ENCODE peak calls at places on chromosomes 7 and 10, in eight cellular contexts. One of them, this sample, is unnamed.

GRCh38 chr7:151695856-151696555 is 176.3 kb upstream of the RHEB start:
- DNase-seq in K562: no peak
- DNase-seq in HCT116: no peak
- DNase-seq in SK-N-MC: no peak
- DNase-seq in SK-N-SH: no peak
- DNase-seq in Panc1: no peak
- DNase-seq in endothelial cell of umbilical vein: no peak
- DNase-seq in sigmoid colon: no peak
- DNase-seq in this sample: peak; percentile 65

GRCh38 chr10:13787015-13787421 is 200.3 kb downstream of the PRPF18 start:
- DNase-seq in endothelial cell of umbilical vein: peak; percentile 94
- DNase-seq in SK-N-MC: no peak
- DNase-seq in HCT116: no peak
- DNase-seq in sigmoid colon: no peak
- DNase-seq in Panc1: no peak
- DNase-seq in K562: no peak
- DNase-seq in SK-N-SH: no peak
- DNase-seq in this sample: no peak

GRCh38 chr7:82760831-82761230 is 317.3 kb upstream of the CACNA2D1 start:
- DNase-seq in sigmoid colon: no peak
- DNase-seq in SK-N-SH: no peak
- DNase-seq in HCT116: no peak
- DNase-seq in Panc1: no peak
- DNase-seq in K562: no peak
- DNase-seq in SK-N-MC: no peak
- DNase-seq in endothelial cell of umbilical vein: no peak
- DNase-seq in this sample: no peak

GRCh38 chr7:74403521-74404387 is 50.0 kb upstream of the GTF2IRD1 start:
- DNase-seq in Panc1: no peak
- DNase-seq in SK-N-SH: no peak
- DNase-seq in HCT116: no peak
- DNase-seq in K562: no peak
- DNase-seq in SK-N-MC: no peak
- DNase-seq in endothelial cell of umbilical vein: no peak
- DNase-seq in sigmoid colon: peak; percentile 57
- DNase-seq in this sample: no peak

GRCh38 chr7:64876792-64877713 is 26.0 kb upstream of the ZNF273 start:
- DNase-seq in Panc1: no peak
- DNase-seq in SK-N-SH: peak; percentile 100
- DNase-seq in endothelial cell of umbilical vein: no peak
- DNase-seq in SK-N-MC: no peak
- DNase-seq in sigmoid colon: peak; percentile 83
- DNase-seq in K562: no peak
- DNase-seq in HCT116: no peak
- DNase-seq in this sample: peak; percentile 68

GRCh38 chr10:17238445-17239275 is 10.6 kb downstream of the VIM start:
- DNase-seq in Panc1: no peak
- DNase-seq in sigmoid colon: no peak
- DNase-seq in K562: peak; percentile 23
- DNase-seq in SK-N-SH: no peak
- DNase-seq in endothelial cell of umbilical vein: peak; percentile 81
- DNase-seq in SK-N-MC: no peak
- DNase-seq in HCT116: no peak
- DNase-seq in this sample: no peak

GRCh38 chr7:30914611-30915601 is 3.3 kb downstream of the AQP1 start:
- DNase-seq in endothelial cell of umbilical vein: no peak
- DNase-seq in K562: peak; percentile 94
- DNase-seq in HCT116: peak; percentile 21
- DNase-seq in sigmoid colon: no peak
- DNase-seq in SK-N-SH: peak; percentile 87
- DNase-seq in Panc1: peak; percentile 10
- DNase-seq in SK-N-MC: no peak
- DNase-seq in this sample: no peak

GRCh38 chr7:73941836-73942551 is 81.0 kb downstream of the TMEM270 start:
- DNase-seq in SK-N-SH: no peak
- DNase-seq in HCT116: no peak
- DNase-seq in endothelial cell of umbilical vein: peak; percentile 85
- DNase-seq in K562: no peak
- DNase-seq in SK-N-MC: no peak
- DNase-seq in sigmoid colon: no peak
- DNase-seq in Panc1: peak; percentile 64
- DNase-seq in this sample: no peak

GRCh38 chr10:120963053-120963533 is 111.9 kb downstream of the WDR11 start:
- DNase-seq in SK-N-MC: no peak
- DNase-seq in HCT116: no peak
- DNase-seq in K562: no peak
- DNase-seq in endothelial cell of umbilical vein: no peak
- DNase-seq in SK-N-SH: peak; percentile 38
- DNase-seq in Panc1: no peak
- DNase-seq in sigmoid colon: no peak
- DNase-seq in this sample: no peak

DNA sequence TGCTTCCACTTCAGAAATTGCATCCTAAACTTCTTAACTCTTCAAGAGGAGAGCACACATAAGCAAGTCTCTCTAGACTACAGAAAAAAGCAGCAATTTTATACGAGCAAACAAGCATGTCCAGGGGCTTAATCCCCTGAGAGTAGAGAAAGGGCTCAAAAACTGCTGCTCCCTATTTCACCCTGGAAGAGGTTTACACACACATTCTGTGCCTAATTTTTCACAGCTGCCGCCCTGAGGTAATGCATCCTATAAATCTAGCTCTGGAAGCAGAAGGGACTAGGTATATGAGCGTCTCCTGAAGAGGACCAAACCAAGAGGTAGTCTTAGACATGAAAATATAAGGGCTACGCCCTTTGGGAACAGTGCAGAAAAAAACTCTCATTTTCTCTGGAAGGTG is 73.1 kb downstream of the CRPPA start:
- DNase-seq in HCT116: no peak
- DNase-seq in sigmoid colon: no peak
- DNase-seq in SK-N-SH: no peak
- DNase-seq in K562: no peak
- DNase-seq in SK-N-MC: no peak
- DNase-seq in endothelial cell of umbilical vein: no peak
- DNase-seq in Panc1: no peak
- DNase-seq in this sample: no peak
- H3K4me3 ChIP-seq in HCT116: no peak overlapping the region
- H3K4me3 ChIP-seq in sigmoid colon: no peak overlapping the region
- H3K4me3 ChIP-seq in SK-N-SH: no peak overlapping the region
- H3K4me3 ChIP-seq in K562: no peak overlapping the region
- H3K4me3 ChIP-seq in SK-N-MC: no peak overlapping the region
- H3K4me3 ChIP-seq in endothelial cell of umbilical vein: no peak overlapping the region
- H3K4me3 ChIP-seq in Panc1: no peak overlapping the region
- H3K4me3 ChIP-seq in this sample: no peak overlapping the region

GRCh38 chr7:104791065-104791464 is 222.9 kb upstream of the KMT2E start:
- DNase-seq in Panc1: no peak
- DNase-seq in endothelial cell of umbilical vein: peak; percentile 91
- DNase-seq in SK-N-MC: no peak
- DNase-seq in K562: no peak
- DNase-seq in HCT116: no peak
- DNase-seq in sigmoid colon: no peak
- DNase-seq in SK-N-SH: no peak
- DNase-seq in this sample: no peak
- TF ChIP-seq POLR2AphosphoS5 in Panc1: no peak
- TF ChIP-seq POLR2AphosphoS5 in endothelial cell of umbilical vein: no peak
- TF ChIP-seq POLR2AphosphoS5 in SK-N-MC: no peak
- TF ChIP-seq POLR2AphosphoS5 in K562: no peak
- TF ChIP-seq POLR2AphosphoS5 in HCT116: no peak
- TF ChIP-seq POLR2AphosphoS5 in sigmoid colon: no peak
- TF ChIP-seq POLR2AphosphoS5 in SK-N-SH: no peak
- TF ChIP-seq POLR2AphosphoS5 in this sample: no peak

DNA sequence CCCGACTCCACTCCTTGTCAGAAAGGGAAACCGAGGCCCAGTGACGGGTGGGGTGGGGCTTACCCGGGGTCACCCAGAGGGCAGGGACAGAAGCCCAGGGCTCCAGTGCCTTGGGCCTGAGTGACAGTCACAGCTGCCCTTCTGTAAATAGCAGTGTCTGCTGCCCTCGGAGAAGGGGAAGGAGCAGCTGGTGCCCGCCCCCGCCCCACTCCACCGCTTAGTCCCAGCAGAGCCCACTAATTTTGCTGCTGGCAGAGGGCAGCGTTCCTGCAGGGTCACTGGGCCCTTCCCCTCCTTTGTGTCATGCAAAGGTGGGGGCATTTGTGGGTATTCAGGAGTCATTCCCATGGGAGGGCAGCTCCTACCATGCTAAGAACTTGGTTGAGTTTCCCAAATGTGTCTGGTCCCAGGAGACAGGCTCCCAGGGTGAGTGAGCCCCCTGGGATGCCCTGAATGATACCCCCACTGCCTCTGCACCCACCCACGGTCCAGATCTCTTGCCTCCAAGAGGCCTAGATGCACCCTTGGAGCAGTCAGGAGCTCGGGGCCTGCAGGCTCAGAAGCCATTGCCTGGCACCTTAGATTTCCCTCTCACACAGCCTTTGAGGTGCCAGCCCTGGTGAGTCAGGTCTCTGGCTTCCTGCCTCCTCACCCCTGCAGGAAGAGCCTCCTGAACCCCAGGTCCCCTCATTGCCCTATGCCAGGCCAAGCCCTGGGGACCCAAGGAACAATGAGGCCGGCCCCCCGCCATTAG is 17.2 kb downstream of the SH2B2 start:
- DNase-seq in sigmoid colon: no peak
- DNase-seq in endothelial cell of umbilical vein: no peak
- DNase-seq in SK-N-SH: no peak
- DNase-seq in K562: no peak
- DNase-seq in Panc1: no peak
- DNase-seq in HCT116: no peak
- DNase-seq in SK-N-MC: no peak
- DNase-seq in this sample: no peak
- H3K27ac ChIP-seq in sigmoid colon: no peak overlapping the region
- H3K27ac ChIP-seq in endothelial cell of umbilical vein: no peak overlapping the region
- H3K27ac ChIP-seq in SK-N-SH: no peak overlapping the region
- H3K27ac ChIP-seq in K562: no peak overlapping the region
- H3K27ac ChIP-seq in Panc1: no peak overlapping the region
- H3K27ac ChIP-seq in HCT116: no peak overlapping the region
- H3K27ac ChIP-seq in SK-N-MC: no peak overlapping the region
- H3K27ac ChIP-seq in this sample: no peak overlapping the region

GRCh38 chr7:2617710-2617975 is 14.1 kb upstream of the TTYH3 start:
- DNase-seq in endothelial cell of umbilical vein: no peak
- DNase-seq in Panc1: no peak
- DNase-seq in HCT116: no peak
- DNase-seq in SK-N-SH: no peak
- DNase-seq in SK-N-MC: no peak
- DNase-seq in sigmoid colon: no peak
- DNase-seq in K562: no peak
- DNase-seq in this sample: no peak

GRCh38 chr7:2621061-2621828 is 10.5 kb upstream of the TTYH3 start:
- DNase-seq in SK-N-MC: no peak
- DNase-seq in endothelial cell of umbilical vein: peak; percentile 49
- DNase-seq in K562: peak; percentile 26
- DNase-seq in Panc1: no peak
- DNase-seq in SK-N-SH: no peak
- DNase-seq in HCT116: no peak
- DNase-seq in sigmoid colon: peak; percentile 85
- DNase-seq in this sample: no peak

GRCh38 chr7:2616387-2616966 is 15.3 kb upstream of the TTYH3 start:
- DNase-seq in endothelial cell of umbilical vein: no peak
- DNase-seq in HCT116: no peak
- DNase-seq in K562: no peak
- DNase-seq in SK-N-SH: no peak
- DNase-seq in Panc1: no peak
- DNase-seq in SK-N-MC: no peak
- DNase-seq in sigmoid colon: no peak
- DNase-seq in this sample: no peak

GRCh38 chr7:2616973-2617709 is 14.6 kb upstream of the TTYH3 start:
- DNase-seq in endothelial cell of umbilical vein: no peak
- DNase-seq in sigmoid colon: no peak
- DNase-seq in HCT116: no peak
- DNase-seq in K562: no peak
- DNase-seq in Panc1: no peak
- DNase-seq in SK-N-SH: no peak
- DNase-seq in SK-N-MC: no peak
- DNase-seq in this sample: peak; percentile 68

GRCh38 chr7:2619120-2619519 is 12.7 kb upstream of the TTYH3 start:
- DNase-seq in HCT116: no peak
- DNase-seq in K562: no peak
- DNase-seq in Panc1: no peak
- DNase-seq in SK-N-MC: no peak
- DNase-seq in sigmoid colon: no peak
- DNase-seq in SK-N-SH: no peak
- DNase-seq in endothelial cell of umbilical vein: no peak
- DNase-seq in this sample: no peak
- H3K4me3 ChIP-seq in HCT116: no peak overlapping the region
- H3K4me3 ChIP-seq in K562: no peak overlapping the region
- H3K4me3 ChIP-seq in Panc1: no peak overlapping the region
- H3K4me3 ChIP-seq in SK-N-MC: no peak overlapping the region
- H3K4me3 ChIP-seq in sigmoid colon: no peak overlapping the region
- H3K4me3 ChIP-seq in SK-N-SH: no peak overlapping the region
- H3K4me3 ChIP-seq in endothelial cell of umbilical vein: no peak overlapping the region
- H3K4me3 ChIP-seq in this sample: no peak overlapping the region

DNA sequence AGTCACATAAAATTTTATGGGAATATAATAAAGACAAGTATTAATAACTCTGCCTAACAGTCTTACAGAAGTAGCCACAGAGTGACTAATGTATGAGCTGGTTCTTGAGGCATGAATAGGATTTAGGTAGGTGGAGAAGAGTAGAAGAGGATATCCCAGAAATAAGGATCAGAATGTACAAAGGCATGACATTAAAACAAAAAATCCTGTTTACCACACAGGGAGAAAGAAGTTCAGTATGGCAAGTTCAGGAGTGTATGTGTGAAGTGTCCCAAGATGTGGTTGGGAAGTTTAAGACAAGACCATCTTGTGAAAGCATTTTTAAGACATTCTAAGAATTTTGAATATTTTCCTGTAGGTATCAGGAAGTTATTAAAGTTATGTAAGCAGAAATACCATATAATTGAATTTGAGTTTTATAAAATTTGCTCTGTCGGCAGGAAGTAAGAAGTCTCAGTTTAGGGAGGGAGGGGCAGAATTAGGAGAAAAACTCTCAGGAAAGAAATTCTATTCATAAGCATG is 64.7 kb upstream of the CAV2 start:
- DNase-seq in SK-N-SH: no peak
- DNase-seq in K562: no peak
- DNase-seq in sigmoid colon: no peak
- DNase-seq in Panc1: no peak
- DNase-seq in HCT116: peak; percentile 53
- DNase-seq in endothelial cell of umbilical vein: peak; percentile 39
- DNase-seq in SK-N-MC: peak; percentile 78
- DNase-seq in this sample: no peak
- TF ChIP-seq POLR2AphosphoS5 in SK-N-SH: no peak
- TF ChIP-seq POLR2AphosphoS5 in K562: no peak
- TF ChIP-seq POLR2AphosphoS5 in sigmoid colon: no peak
- TF ChIP-seq POLR2AphosphoS5 in Panc1: no peak
- TF ChIP-seq POLR2AphosphoS5 in HCT116: no peak
- TF ChIP-seq POLR2AphosphoS5 in endothelial cell of umbilical vein: no peak
- TF ChIP-seq POLR2AphosphoS5 in SK-N-MC: no peak
- TF ChIP-seq POLR2AphosphoS5 in this sample: no peak

DNA sequence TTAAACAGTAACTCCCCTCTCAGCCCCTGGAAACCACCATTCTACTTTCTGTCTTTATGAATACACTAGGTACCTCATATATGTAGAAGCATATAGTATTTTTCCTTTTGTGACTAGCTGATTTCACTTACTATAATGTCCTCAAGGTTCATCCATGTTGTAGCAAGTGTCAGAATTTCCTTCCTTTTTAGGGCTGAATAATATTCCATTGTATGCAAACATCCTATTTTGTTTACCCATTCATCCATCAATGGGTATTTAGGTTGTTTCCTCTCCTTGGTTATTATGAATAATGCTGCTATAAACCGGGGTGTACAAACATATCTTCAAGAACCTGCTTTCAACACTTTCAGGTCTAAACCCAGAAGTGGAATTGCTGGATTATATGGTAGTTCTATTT is 125.3 kb downstream of the SGMS1 start:
- DNase-seq in sigmoid colon: no peak
- DNase-seq in SK-N-MC: no peak
- DNase-seq in K562: no peak
- DNase-seq in Panc1: no peak
- DNase-seq in endothelial cell of umbilical vein: no peak
- DNase-seq in HCT116: no peak
- DNase-seq in SK-N-SH: no peak
- DNase-seq in this sample: no peak
- H3K27ac ChIP-seq in sigmoid colon: peak overlapping the region; percentile 66
- H3K27ac ChIP-seq in SK-N-MC: no peak overlapping the region
- H3K27ac ChIP-seq in K562: no peak overlapping the region
- H3K27ac ChIP-seq in Panc1: no peak overlapping the region
- H3K27ac ChIP-seq in endothelial cell of umbilical vein: no peak overlapping the region
- H3K27ac ChIP-seq in HCT116: no peak overlapping the region
- H3K27ac ChIP-seq in SK-N-SH: no peak overlapping the region
- H3K27ac ChIP-seq in this sample: no peak overlapping the region

This sample was measured in suprapubic skin.